ENCODE peak calls at places on chromosome 22, in seven cellular contexts. One of them, this sample, is unnamed.

GRCh38 chr22:20771918-20772625 is 1.8 kb upstream of the SERPIND1 start:
- DNase-seq in uterus: no peak
- DNase-seq in heart left ventricle: no peak
- DNase-seq in CD8-positive, alpha-beta T cell: no peak
- DNase-seq in kidney epithelial cell: no peak
- DNase-seq in ovary: no peak
- DNase-seq in Panc1: no peak
- DNase-seq in this sample: no peak

GRCh38 chr22:42307806-42308563 is 37.5 kb upstream of the TCF20 start:
- DNase-seq in uterus: no peak
- DNase-seq in heart left ventricle: no peak
- DNase-seq in CD8-positive, alpha-beta T cell: no peak
- DNase-seq in kidney epithelial cell: no peak
- DNase-seq in ovary: no peak
- DNase-seq in Panc1: no peak
- DNase-seq in this sample: no peak

GRCh38 chr22:42844756-42845155 is 12.3 kb downstream of the ARFGAP3 start:
- DNase-seq in uterus: no peak
- DNase-seq in heart left ventricle: no peak
- DNase-seq in CD8-positive, alpha-beta T cell: no peak
- DNase-seq in kidney epithelial cell: no peak
- DNase-seq in ovary: no peak
- DNase-seq in Panc1: no peak
- DNase-seq in this sample: no peak

GRCh38 chr22:44550666-44551491 is 52.8 kb upstream of the RTL6 start:
- DNase-seq in uterus: peak; percentile 81
- DNase-seq in heart left ventricle: peak; percentile 89
- DNase-seq in CD8-positive, alpha-beta T cell: no peak
- DNase-seq in kidney epithelial cell: no peak
- DNase-seq in ovary: peak; percentile 87
- DNase-seq in Panc1: peak; percentile 35
- DNase-seq in this sample: peak; percentile 57

GRCh38 chr22:48960981-48961655 is 866.6 kb downstream of the BRD1 start:
- DNase-seq in uterus: no peak
- DNase-seq in heart left ventricle: no peak
- DNase-seq in CD8-positive, alpha-beta T cell: no peak
- DNase-seq in kidney epithelial cell: no peak
- DNase-seq in ovary: no peak
- DNase-seq in Panc1: no peak
- DNase-seq in this sample: no peak

GRCh38 chr22:22697377-22698120 is 53.1 kb downstream of the GGTLC2 start:
- DNase-seq in uterus: no peak
- DNase-seq in heart left ventricle: no peak
- DNase-seq in CD8-positive, alpha-beta T cell: no peak
- DNase-seq in kidney epithelial cell: no peak
- DNase-seq in ovary: no peak
- DNase-seq in Panc1: no peak
- DNase-seq in this sample: no peak

GRCh38 chr22:48282804-48283203 is 1520.4 kb downstream of the TBC1D22A start:
- DNase-seq in uterus: no peak
- DNase-seq in heart left ventricle: no peak
- DNase-seq in CD8-positive, alpha-beta T cell: no peak
- DNase-seq in kidney epithelial cell: no peak
- DNase-seq in ovary: no peak
- DNase-seq in Panc1: no peak
- DNase-seq in this sample: no peak

GRCh38 chr22:48181168-48181955 is 1418.9 kb downstream of the TBC1D22A start:
- DNase-seq in uterus: no peak
- DNase-seq in heart left ventricle: no peak
- DNase-seq in CD8-positive, alpha-beta T cell: no peak
- DNase-seq in kidney epithelial cell: no peak
- DNase-seq in ovary: no peak
- DNase-seq in Panc1: no peak
- DNase-seq in this sample: no peak

GRCh38 chr22:48169227-48169626 is 1406.8 kb downstream of the TBC1D22A start:
- DNase-seq in uterus: no peak
- DNase-seq in heart left ventricle: no peak
- DNase-seq in CD8-positive, alpha-beta T cell: no peak
- DNase-seq in kidney epithelial cell: no peak
- DNase-seq in ovary: no peak
- DNase-seq in Panc1: no peak
- DNase-seq in this sample: no peak

GRCh38 chr22:18063311-18063710 is 14.5 kb upstream of the PEX26 start:
- DNase-seq in uterus: no peak
- DNase-seq in heart left ventricle: no peak
- DNase-seq in CD8-positive, alpha-beta T cell: no peak
- DNase-seq in kidney epithelial cell: no peak
- DNase-seq in ovary: no peak
- DNase-seq in Panc1: no peak
- DNase-seq in this sample: no peak

GRCh38 chr22:35133702-35134395 is 67.9 kb downstream of the ISX start:
- DNase-seq in uterus: no peak
- DNase-seq in heart left ventricle: no peak
- DNase-seq in CD8-positive, alpha-beta T cell: no peak
- DNase-seq in kidney epithelial cell: no peak
- DNase-seq in ovary: no peak
- DNase-seq in Panc1: no peak
- DNase-seq in this sample: no peak

GRCh38 chr22:29798801-29799200 is 31.6 kb downstream of the UQCR10 start:
- DNase-seq in uterus: no peak
- DNase-seq in heart left ventricle: no peak
- DNase-seq in CD8-positive, alpha-beta T cell: no peak
- DNase-seq in kidney epithelial cell: no peak
- DNase-seq in ovary: no peak
- DNase-seq in Panc1: no peak
- DNase-seq in this sample: no peak

GRCh38 chr22:41939981-41940852 is 6.7 kb downstream of the CENPM start:
- DNase-seq in uterus: no peak
- DNase-seq in heart left ventricle: no peak
- DNase-seq in CD8-positive, alpha-beta T cell: peak; percentile 77
- DNase-seq in kidney epithelial cell: no peak
- DNase-seq in ovary: no peak
- DNase-seq in Panc1: no peak
- DNase-seq in this sample: peak; percentile 84

GRCh38 chr22:21691773-21692172 is 26.0 kb downstream of the PPIL2 start:
- DNase-seq in uterus: no peak
- DNase-seq in heart left ventricle: no peak
- DNase-seq in CD8-positive, alpha-beta T cell: no peak
- DNase-seq in kidney epithelial cell: no peak
- DNase-seq in ovary: no peak
- DNase-seq in Panc1: no peak
- DNase-seq in this sample: no peak

DNA sequence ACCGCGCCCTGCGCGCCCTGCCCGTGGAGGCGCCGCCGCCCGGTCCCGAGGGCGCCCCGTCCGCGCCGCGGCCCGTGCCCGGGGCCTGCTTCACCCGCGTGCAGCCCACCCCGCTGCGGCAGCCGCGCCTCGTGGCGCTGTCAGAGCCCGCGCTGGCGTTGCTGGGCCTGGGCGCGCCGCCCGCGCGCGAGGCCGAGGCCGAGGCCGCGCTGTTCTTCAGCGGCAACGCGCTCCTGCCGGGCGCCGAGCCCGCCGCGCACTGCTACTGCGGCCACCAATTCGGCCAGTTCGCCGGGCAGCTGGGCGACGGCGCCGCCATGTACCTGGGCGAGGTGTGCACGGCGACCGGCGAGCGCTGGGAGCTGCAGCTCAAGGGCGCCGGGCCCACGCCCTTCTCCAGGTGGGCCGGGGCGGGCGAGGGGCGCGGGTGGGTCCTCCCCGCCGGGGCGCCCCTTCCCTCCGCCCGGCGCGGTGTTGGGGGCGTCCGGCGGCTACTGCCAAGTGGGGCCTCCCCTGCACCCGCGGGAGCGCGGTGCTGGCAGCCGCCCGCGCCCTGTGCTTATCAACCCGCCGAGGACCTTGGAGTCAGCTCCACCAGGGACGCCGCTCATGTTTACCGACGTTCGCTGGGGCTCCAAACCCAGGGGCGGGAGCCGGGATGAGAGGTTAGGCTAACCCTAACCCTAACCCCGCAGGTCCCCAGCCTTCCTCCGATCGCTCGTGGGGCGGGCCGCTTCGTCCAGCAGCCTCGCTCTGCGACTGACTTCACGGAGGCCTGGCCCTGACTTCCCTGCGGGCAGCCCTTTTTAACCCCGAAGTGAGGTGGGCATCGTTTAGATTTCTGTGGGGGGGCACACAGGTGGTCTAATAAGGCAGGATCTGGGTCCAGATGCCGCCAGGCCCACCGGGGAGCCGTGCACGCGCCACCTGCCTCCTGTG is 649 bp downstream of the SELENOO start:
- DNase-seq in uterus: no peak
- DNase-seq in heart left ventricle: no peak
- DNase-seq in CD8-positive, alpha-beta T cell: no peak
- DNase-seq in kidney epithelial cell: no peak
- DNase-seq in ovary: no peak
- DNase-seq in Panc1: no peak
- DNase-seq in this sample: no peak
- TF ChIP-seq CTCF in uterus: no peak
- TF ChIP-seq CTCF in heart left ventricle: no peak
- TF ChIP-seq CTCF in CD8-positive, alpha-beta T cell: no peak
- TF ChIP-seq CTCF in kidney epithelial cell: no peak
- TF ChIP-seq CTCF in ovary: no peak
- TF ChIP-seq CTCF in Panc1: no peak
- TF ChIP-seq CTCF in this sample: no peak

DNA sequence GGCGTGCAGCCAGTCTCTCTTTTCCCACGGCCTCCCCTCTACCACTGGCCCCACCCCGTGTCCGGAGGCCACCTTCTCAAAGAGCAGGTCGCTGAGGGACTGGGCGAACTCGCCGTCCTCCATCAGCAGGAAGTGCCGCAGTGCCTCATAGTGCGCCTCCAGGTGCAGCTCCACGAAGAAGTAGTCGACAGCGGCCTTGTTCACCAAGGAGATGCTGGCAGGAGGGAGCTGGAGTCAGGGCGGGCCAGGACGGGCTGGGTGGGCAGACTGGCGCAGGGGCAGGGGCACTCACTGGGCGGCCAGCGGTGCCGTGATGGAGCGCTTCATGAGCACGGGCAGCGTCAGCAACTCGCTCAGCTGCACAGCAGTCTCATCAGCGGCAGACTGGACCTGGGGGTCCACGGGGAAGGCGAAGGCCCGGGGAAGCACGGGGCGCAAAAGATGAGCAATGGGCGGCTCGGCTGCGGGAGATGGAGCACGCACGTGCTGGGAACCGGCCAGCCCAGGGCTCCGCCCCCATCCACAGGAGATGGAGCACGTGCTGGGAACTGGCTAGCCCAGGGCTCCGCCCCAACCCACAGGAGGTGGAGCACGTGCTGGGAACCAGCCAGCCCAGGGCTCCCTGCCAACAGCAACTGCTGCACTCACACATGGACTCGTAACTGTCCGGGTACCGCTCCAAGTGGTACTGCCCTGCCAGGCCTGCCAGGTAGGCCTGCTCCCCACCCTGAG is 18.4 kb downstream of the SELENOO start:
- DNase-seq in uterus: peak; percentile 82
- DNase-seq in heart left ventricle: peak; percentile 90
- DNase-seq in CD8-positive, alpha-beta T cell: no peak
- DNase-seq in kidney epithelial cell: no peak
- DNase-seq in ovary: peak; percentile 98
- DNase-seq in Panc1: no peak
- DNase-seq in this sample: no peak
- H3K36me3 ChIP-seq in uterus: no peaks in the 10 kb centered on the region
- H3K36me3 ChIP-seq in heart left ventricle: peaks cover 87% of the 10 kb centered on the region
- H3K36me3 ChIP-seq in CD8-positive, alpha-beta T cell: peaks cover 54% of the 10 kb centered on the region
- H3K36me3 ChIP-seq in kidney epithelial cell: peaks cover 5% of the 10 kb centered on the region
- H3K36me3 ChIP-seq in ovary: no peaks in the 10 kb centered on the region
- H3K36me3 ChIP-seq in Panc1: peaks cover 2% of the 10 kb centered on the region
- H3K36me3 ChIP-seq in this sample: peaks cover 64% of the 10 kb centered on the region

DNA sequence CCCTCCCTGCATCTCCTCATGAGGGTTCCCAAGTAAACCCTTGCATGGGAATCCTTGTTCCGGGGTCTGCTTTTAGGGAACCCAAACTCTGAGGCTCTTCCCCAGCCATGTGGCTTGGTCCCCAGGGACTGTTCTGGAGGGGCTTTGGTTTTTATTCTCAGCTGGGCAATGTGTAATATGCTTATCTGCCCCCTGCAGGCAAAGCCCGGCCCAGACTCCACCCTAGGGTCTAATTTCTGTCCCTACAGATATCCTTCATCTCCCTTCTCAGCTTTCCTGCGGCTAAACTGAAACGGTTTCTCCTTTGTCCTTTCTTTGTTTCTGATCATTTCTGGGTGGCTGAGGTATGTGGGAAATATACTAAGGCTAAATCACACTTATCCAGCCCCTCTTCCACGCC is 37.1 kb downstream of the TST start:
- DNase-seq in uterus: no peak
- DNase-seq in heart left ventricle: no peak
- DNase-seq in CD8-positive, alpha-beta T cell: no peak
- DNase-seq in kidney epithelial cell: no peak
- DNase-seq in ovary: no peak
- DNase-seq in Panc1: no peak
- DNase-seq in this sample: no peak
- TF ChIP-seq CTCF in uterus: no peak
- TF ChIP-seq CTCF in heart left ventricle: no peak
- TF ChIP-seq CTCF in CD8-positive, alpha-beta T cell: no peak
- TF ChIP-seq CTCF in kidney epithelial cell: no peak
- TF ChIP-seq CTCF in ovary: no peak
- TF ChIP-seq CTCF in Panc1: peak; percentile 12
- TF ChIP-seq CTCF in this sample: no peak

GRCh38 chr22:26651840-26652239 is 5.5 kb upstream of the MIAT start:
- DNase-seq in uterus: no peak
- DNase-seq in heart left ventricle: no peak
- DNase-seq in CD8-positive, alpha-beta T cell: no peak
- DNase-seq in kidney epithelial cell: no peak
- DNase-seq in ovary: no peak
- DNase-seq in Panc1: no peak
- DNase-seq in this sample: no peak

GRCh38 chr22:26650722-26651421 is 6.5 kb upstream of the MIAT start:
- DNase-seq in uterus: no peak
- DNase-seq in heart left ventricle: no peak
- DNase-seq in CD8-positive, alpha-beta T cell: no peak
- DNase-seq in kidney epithelial cell: no peak
- DNase-seq in ovary: no peak
- DNase-seq in Panc1: no peak
- DNase-seq in this sample: no peak

GRCh38 chr22:26648761-26649363 is 8.5 kb upstream of the MIAT start:
- DNase-seq in uterus: no peak
- DNase-seq in heart left ventricle: no peak
- DNase-seq in CD8-positive, alpha-beta T cell: no peak
- DNase-seq in kidney epithelial cell: no peak
- DNase-seq in ovary: no peak
- DNase-seq in Panc1: no peak
- DNase-seq in this sample: no peak

GRCh38 chr22:26646158-26646557 is 11.2 kb upstream of the MIAT start:
- DNase-seq in uterus: no peak
- DNase-seq in heart left ventricle: no peak
- DNase-seq in CD8-positive, alpha-beta T cell: no peak
- DNase-seq in kidney epithelial cell: no peak
- DNase-seq in ovary: no peak
- DNase-seq in Panc1: no peak
- DNase-seq in this sample: no peak

DNA sequence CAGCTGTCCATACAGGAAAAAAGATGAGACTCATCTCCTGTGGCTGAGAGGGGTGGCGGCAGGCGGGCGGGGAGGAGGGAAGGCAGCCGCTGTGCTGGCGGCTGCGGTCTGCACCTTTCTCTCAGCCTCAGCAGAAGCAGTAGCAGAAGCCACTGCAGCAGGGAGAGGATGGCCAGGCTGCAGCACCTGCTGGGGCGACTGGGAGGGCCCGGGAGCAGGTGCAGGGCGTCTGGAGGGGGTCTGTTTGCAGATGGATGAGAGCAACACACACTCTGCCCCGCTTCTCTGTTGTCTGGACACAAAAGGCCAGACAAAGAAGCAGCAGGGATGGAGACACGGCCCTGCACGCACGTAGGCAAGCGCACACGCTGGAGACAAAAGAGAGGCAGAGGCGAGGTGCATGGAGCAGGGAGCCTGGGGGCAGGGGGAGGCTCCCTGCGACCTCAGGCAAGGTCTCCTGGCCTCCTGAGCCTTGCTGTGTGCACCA is 9.3 kb upstream of the MIAT start:
- DNase-seq in uterus: no peak
- DNase-seq in heart left ventricle: peak; percentile 67
- DNase-seq in CD8-positive, alpha-beta T cell: peak; percentile 43
- DNase-seq in kidney epithelial cell: no peak
- DNase-seq in ovary: no peak
- DNase-seq in Panc1: no peak
- DNase-seq in this sample: no peak
- H3K36me3 ChIP-seq in uterus: no peaks in the 10 kb centered on the region
- H3K36me3 ChIP-seq in heart left ventricle: no peaks in the 10 kb centered on the region
- H3K36me3 ChIP-seq in CD8-positive, alpha-beta T cell: no peaks in the 10 kb centered on the region
- H3K36me3 ChIP-seq in kidney epithelial cell: no peaks in the 10 kb centered on the region
- H3K36me3 ChIP-seq in ovary: no peaks in the 10 kb centered on the region
- H3K36me3 ChIP-seq in Panc1: no peaks in the 10 kb centered on the region
- H3K36me3 ChIP-seq in this sample: no peaks in the 10 kb centered on the region

This sample was measured in GM06990.